ENCODE peak calls at places on chromosomes 3 and 15, in nine cellular contexts. I is spleen, M is GM23338, T is stomach, U is HCT116, G is sigmoid colon, A is upper lobe of left lung, S is endothelial cell of umbilical vein, F is GM12878. E is an unnamed sample.

GRCh38 chr15:79682851-79683288 is 213.9 kb downstream of the MTHFS start:
- DNase-seq in I (no peak), M (no peak), T (no peak), U (no peak), G (no peak), A (no peak), S (peak), F (no peak), E (no peak)

GRCh38 chr3:98185180-98185579 is 18.7 kb downstream of the OR5H15 start:
- DNase-seq in I (no peak), M (peak), T (no peak), U (peak), G (no peak), A (no peak), S (no peak), F (no peak), E (no peak)

GRCh38 chr3:79161941-79162340 is 605.9 kb downstream of the ROBO1 start:
- DNase-seq in I (no peak), M (no peak), T (no peak), U (no peak), G (no peak), A (no peak), S (no peak), F (no peak), E (no peak)

GRCh38 chr15:89576417-89576773 is 1.1 kb downstream of the TICRR start:
- DNase-seq in I (no peak), M (no peak), T (no peak), U (no peak), G (no peak), A (no peak), S (no peak), F (no peak), E (no peak)

GRCh38 chr15:63232400-63232799 is 43.0 kb downstream of the RAB8B start:
- DNase-seq in I (no peak), M (no peak), T (no peak), U (no peak), G (no peak), A (no peak), S (peak), F (no peak), E (no peak)

GRCh38 chr3:180382781-180383180 is 219.2 kb upstream of the TTC14 start:
- DNase-seq in I (no peak), M (peak), T (no peak), U (no peak), G (no peak), A (no peak), S (no peak), F (no peak), E (no peak)

GRCh38 chr3:17411157-17411877 is 331.1 kb downstream of the TBC1D5 start:
- DNase-seq in I (no peak), M (no peak), T (no peak), U (no peak), G (no peak), A (no peak), S (no peak), F (no peak), E (no peak)

GRCh38 chr15:100763764-100764750 is 115.6 kb upstream of the ALDH1A3 start:
- DNase-seq in I (peak), M (no peak), T (no peak), U (no peak), G (no peak), A (no peak), S (no peak), F (no peak), E (peak)

GRCh38 chr3:100525753-100526612 is 33.6 kb downstream of the TMEM45A start:
- DNase-seq in I (no peak), M (no peak), T (no peak), U (peak), G (peak), A (no peak), S (no peak), F (no peak), E (no peak)

DNA sequence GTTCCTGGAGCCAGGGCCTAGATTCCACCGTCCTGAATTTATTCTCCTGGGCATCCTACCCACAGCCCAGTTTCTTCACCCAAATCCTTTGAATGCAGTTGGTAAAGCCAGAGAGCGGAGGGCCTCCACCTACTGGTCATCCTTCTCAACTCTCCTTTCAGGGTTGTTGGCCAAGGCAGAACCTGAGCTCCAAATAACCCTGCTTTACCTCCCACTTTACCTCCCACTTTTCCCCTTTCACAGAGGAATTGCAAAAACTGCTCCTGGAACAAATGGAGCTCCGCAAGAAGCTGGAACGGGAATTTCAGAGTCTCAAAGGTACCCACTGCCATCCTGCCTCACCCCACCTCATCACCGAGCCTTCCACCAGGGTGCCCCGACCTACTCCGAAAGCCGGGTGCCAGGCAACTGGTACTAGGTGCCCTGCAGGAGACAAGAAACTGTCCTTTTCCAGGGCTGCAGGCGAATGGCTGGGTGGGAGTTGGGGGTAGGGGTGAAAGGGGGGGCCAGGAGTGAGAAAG is 6.8 kb downstream of the SKOR1 start:
- DNase-seq in I (no peak), M (peak), T (no peak), U (no peak), G (peak), A (no peak), S (no peak), F (no peak), E (no peak)
- TF ChIP-seq CTCF in I (no peak), M (peak), T (no peak), U (peak), G (no peak), A (no peak), S (no peak), F (peak), E (no peak)

GRCh38 chr3:56802411-56802745 is 629 bp upstream of the ARHGEF3 start:
- DNase-seq in I (no peak), M (no peak), T (no peak), U (no peak), G (no peak), A (no peak), S (no peak), F (no peak), E (no peak)
- H3K27ac ChIP-seq in I (peak), M (no peak), T (no peak), U (no peak), G (peak), A (no peak), S (no peak), F (no peak), E (peak)

GRCh38 chr3:185420762-185421161 is 57.8 kb downstream of the MAP3K13 start:
- DNase-seq in I (no peak), M (no peak), T (peak), U (no peak), G (no peak), A (no peak), S (no peak), F (peak), E (peak)
- TF ChIP-seq POLR2AphosphoS5 in I (no peak), M (no peak), T (no peak), U (no peak), G (no peak), A (peak), S (no peak), F (no peak), E (no peak)

GRCh38 chr15:81152339-81152738 is 18.3 kb downstream of the CFAP161 start:
- DNase-seq in I (no peak), M (no peak), T (no peak), U (no peak), G (no peak), A (no peak), S (no peak), F (no peak), E (peak)
- TF ChIP-seq CTCF in I (no peak), M (peak), T (no peak), U (peak), G (no peak), A (no peak), S (no peak), F (peak), E (no peak)

GRCh38 chr3:9947025-9947995 is 4.9 kb downstream of the PRRT3 start:
- DNase-seq in I (peak), M (peak), T (peak), U (peak), G (peak), A (peak), S (peak), F (no peak), E (no peak)

GRCh38 chr3:9945358-9945757 is 6.8 kb downstream of the PRRT3 start:
- DNase-seq in I (no peak), M (no peak), T (no peak), U (no peak), G (no peak), A (no peak), S (no peak), F (no peak), E (no peak)

GRCh38 chr3:9948586-9948985 is 3.6 kb downstream of the PRRT3 start:
- DNase-seq in I (no peak), M (no peak), T (no peak), U (no peak), G (no peak), A (no peak), S (no peak), F (no peak), E (no peak)

GRCh38 chr3:9944271-9944670 is 7.9 kb downstream of the PRRT3 start:
- DNase-seq in I (no peak), M (no peak), T (no peak), U (no peak), G (no peak), A (no peak), S (no peak), F (no peak), E (no peak)

DNA sequence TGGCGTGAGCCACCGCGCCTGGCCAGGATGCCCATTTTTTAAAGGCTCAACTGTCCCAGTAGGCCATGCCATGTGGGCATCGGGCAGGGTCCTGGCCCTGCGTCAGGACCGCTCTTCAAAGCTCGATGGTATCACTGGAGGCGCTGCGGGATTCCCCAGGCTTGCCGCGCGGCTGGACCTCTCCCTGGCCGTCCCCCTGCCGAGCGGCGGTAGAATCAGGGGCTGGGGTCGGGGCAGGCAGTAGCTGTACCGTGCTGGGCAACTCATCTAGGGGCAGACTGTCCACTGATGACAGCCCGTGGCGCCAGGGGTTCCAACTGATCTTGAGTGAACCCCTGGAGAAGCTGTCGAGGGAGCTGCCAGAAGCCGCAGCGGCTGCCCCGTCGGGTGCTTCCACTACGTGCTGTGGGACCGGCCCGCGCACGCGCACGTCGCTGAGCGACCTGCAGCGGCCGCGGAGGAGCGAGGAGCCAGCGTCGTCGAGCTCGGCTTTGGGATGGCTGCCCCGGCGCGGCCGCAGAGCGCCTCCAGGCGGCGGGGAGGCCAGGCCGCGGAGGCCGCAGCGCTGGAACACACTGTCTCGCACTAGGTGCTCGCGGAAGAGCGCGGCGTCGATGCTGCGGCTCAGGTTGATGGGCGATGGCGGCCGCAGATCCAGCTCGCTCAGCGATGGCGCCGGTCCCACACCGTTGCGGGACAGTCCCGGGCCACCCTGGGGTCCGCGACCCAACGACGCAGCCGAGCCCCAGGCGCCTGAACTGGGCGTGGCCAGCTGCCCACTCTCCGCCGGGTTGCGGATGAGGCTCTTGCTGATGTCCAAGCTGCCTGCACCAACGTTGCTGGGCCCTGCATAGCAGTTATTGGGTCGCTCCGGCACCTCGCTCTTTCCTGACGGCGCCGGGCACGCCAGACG is 5.8 kb downstream of the PRRT3 start:
- DNase-seq in I (peak), M (peak), T (peak), U (peak), G (peak), A (peak), S (peak), F (no peak), E (peak)
- H3K27ac ChIP-seq in I (peak), M (no peak), T (peak), U (peak), G (peak), A (peak), S (no peak), F (no peak), E (peak)